ENCODE peak calls at places on chromosomes 16 and 17, in ten cellular contexts. D is CD8-positive, alpha-beta T cell; M is HCT116; I is lung; W is pancreas; A is psoas muscle; Z is heart right ventricle; J is astrocyte; G is adrenal gland; E is fibroblast of lung. S is an unnamed sample. For H3K4me1, the result is how much of the 10 kb centered on the place peaks cover.

GRCh38 chr17:50128441-50129302 is 1.3 kb downstream of the SAMD14 start:
- DNase-seq in D (no peak), M (no peak), I (no peak), W (no peak), A (peak), Z (no peak), J (no peak), G (no peak), E (no peak), S (no peak)

GRCh38 chr17:81471804-81472456 is 40.7 kb downstream of the ACTG1 start:
- DNase-seq in D (no peak), M (peak), I (peak), W (no peak), A (peak), Z (no peak), J (no peak), G (no peak), E (peak), S (peak)

GRCh38 chr16:87569601-87570559 is 32.4 kb upstream of the JPH3 start:
- DNase-seq in D (no peak), M (no peak), I (no peak), W (no peak), A (no peak), Z (no peak), J (no peak), G (no peak), E (no peak), S (no peak)

GRCh38 chr17:30208214-30208613 is 27.3 kb downstream of the SLC6A4 start:
- DNase-seq in D (no peak), M (no peak), I (no peak), W (no peak), A (no peak), Z (no peak), J (no peak), G (no peak), E (no peak), S (no peak)

GRCh38 chr17:44220211-44221071 is 966 bp upstream of the UBTF start:
- DNase-seq in D (peak), M (no peak), I (no peak), W (peak), A (peak), Z (peak), J (no peak), G (peak), E (peak), S (peak)

GRCh38 chr17:47324224-47325020 is 667 bp downstream of the EFCAB13 start:
- DNase-seq in D (peak), M (no peak), I (no peak), W (peak), A (peak), Z (peak), J (peak), G (peak), E (peak), S (peak)

GRCh38 chr16:397736-398332 is 835 bp downstream of the NME4 start:
- DNase-seq in D (no peak), M (peak), I (no peak), W (peak), A (peak), Z (peak), J (peak), G (peak), E (peak), S (peak)

GRCh38 chr17:77825621-77826020 is 132.9 kb upstream of the TNRC6C start:
- DNase-seq in D (no peak), M (no peak), I (no peak), W (peak), A (no peak), Z (no peak), J (no peak), G (no peak), E (no peak), S (no peak)

GRCh38 chr16:83403751-83404150 is 404.0 kb upstream of the HSBP1 start:
- DNase-seq in D (no peak), M (no peak), I (no peak), W (no peak), A (no peak), Z (no peak), J (peak), G (no peak), E (peak), S (no peak)

GRCh38 chr16:85954927-85955539 is 56.1 kb downstream of the IRF8 start:
- DNase-seq in D (no peak), M (no peak), I (no peak), W (no peak), A (no peak), Z (no peak), J (no peak), G (no peak), E (no peak), S (no peak)

GRCh38 chr17:48294193-48294909 is 135.7 kb downstream of the SKAP1 start:
- DNase-seq in D (no peak), M (no peak), I (no peak), W (no peak), A (no peak), Z (no peak), J (no peak), G (no peak), E (no peak), S (no peak)

GRCh38 chr17:8472663-8473062 is 37.0 kb downstream of the NDEL1 start:
- DNase-seq in D (no peak), M (no peak), I (no peak), W (no peak), A (no peak), Z (no peak), J (no peak), G (no peak), E (no peak), S (no peak)

GRCh38 chr17:36932383-36933173 is 4.7 kb upstream of the LHX1 start:
- DNase-seq in D (no peak), M (no peak), I (no peak), W (no peak), A (peak), Z (no peak), J (no peak), G (no peak), E (no peak), S (no peak)

GRCh38 chr16:59368586-59368985 is 634.5 kb upstream of the GOT2 start:
- DNase-seq in D (no peak), M (no peak), I (no peak), W (no peak), A (no peak), Z (no peak), J (no peak), G (no peak), E (no peak), S (no peak)

GRCh38 chr16:65071371-65072311 is 50.2 kb downstream of the CDH11 start:
- DNase-seq in D (no peak), M (no peak), I (no peak), W (no peak), A (peak), Z (peak), J (peak), G (no peak), E (peak), S (peak)

GRCh38 chr16:66834746-66835145 is 4.0 kb upstream of the NAE1 start:
- DNase-seq in D (no peak), M (no peak), I (no peak), W (no peak), A (no peak), Z (no peak), J (no peak), G (no peak), E (no peak), S (no peak)

GRCh38 chr16:16797239-16797638 is 418.3 kb downstream of the NPIPA7 start:
- DNase-seq in D (no peak), M (no peak), I (no peak), W (no peak), A (no peak), Z (no peak), J (no peak), G (no peak), E (no peak), S (no peak)

GRCh38 chr17:27523712-27524111 is 67.5 kb downstream of the KSR1 start:
- DNase-seq in D (no peak), M (peak), I (no peak), W (no peak), A (no peak), Z (no peak), J (no peak), G (no peak), E (no peak), S (no peak)

GRCh38 chr17:27525316-27525715 is 69.1 kb downstream of the KSR1 start:
- DNase-seq in D (no peak), M (no peak), I (no peak), W (no peak), A (no peak), Z (no peak), J (no peak), G (no peak), E (no peak), S (no peak)

GRCh38 chr17:27525836-27526235 is 69.6 kb downstream of the KSR1 start:
- DNase-seq in D (no peak), M (no peak), I (no peak), W (no peak), A (no peak), Z (no peak), J (no peak), G (no peak), E (no peak), S (no peak)

GRCh38 chr17:27526603-27527002 is 70.4 kb downstream of the KSR1 start:
- DNase-seq in D (no peak), M (no peak), I (peak), W (no peak), A (no peak), Z (peak), J (peak), G (no peak), E (peak), S (peak)

GRCh38 chr17:27524594-27524993 is 68.3 kb downstream of the KSR1 start:
- DNase-seq in D (no peak), M (no peak), I (no peak), W (no peak), A (no peak), Z (no peak), J (no peak), G (no peak), E (no peak), S (no peak)
- TF ChIP-seq CTCF in D (no peak), M (no peak), I (no peak), W (no peak), A (no peak), Z (no peak), J (no peak), G (no peak), E (no peak), S (no peak)

GRCh38 chr17:64625541-64625940 is 36.6 kb downstream of the SMURF2 start:
- DNase-seq in D (no peak), M (no peak), I (no peak), W (no peak), A (no peak), Z (no peak), J (no peak), G (no peak), E (no peak), S (no peak)

GRCh38 chr17:64622931-64623654 is 39.0 kb downstream of the SMURF2 start:
- DNase-seq in D (no peak), M (peak), I (no peak), W (no peak), A (no peak), Z (no peak), J (peak), G (no peak), E (peak), S (no peak)

GRCh38 chr17:64627797-64628196 is 34.3 kb downstream of the SMURF2 start:
- DNase-seq in D (no peak), M (no peak), I (no peak), W (no peak), A (no peak), Z (no peak), J (no peak), G (no peak), E (no peak), S (no peak)

GRCh38 chr17:64628641-64629040 is 33.5 kb downstream of the SMURF2 start:
- DNase-seq in D (no peak), M (no peak), I (no peak), W (no peak), A (no peak), Z (no peak), J (no peak), G (no peak), E (no peak), S (no peak)

DNA sequence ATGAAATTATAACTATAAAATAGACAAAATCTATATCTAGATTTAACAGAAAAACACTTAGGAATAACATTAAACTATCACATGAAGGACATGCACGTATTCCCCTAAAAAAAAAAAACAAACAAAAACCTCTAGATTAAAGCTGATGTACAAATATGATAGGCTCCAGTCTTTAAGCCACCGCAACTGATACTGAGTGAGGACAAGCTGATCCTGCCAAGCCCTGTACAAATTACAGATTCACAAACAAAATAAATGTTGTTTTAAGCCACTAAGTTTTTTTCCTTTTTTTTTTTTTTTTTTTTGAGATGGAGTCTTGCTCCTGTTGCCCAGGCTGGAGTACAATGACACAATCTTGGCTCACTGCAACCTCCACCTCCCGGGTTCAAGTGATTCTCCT is 35.3 kb downstream of the SMURF2 start:
- DNase-seq in D (no peak), M (no peak), I (no peak), W (no peak), A (no peak), Z (no peak), J (no peak), G (no peak), E (no peak), S (no peak)
- H3K4me1 ChIP-seq in D (under half), M (under half), I (under half), W (under half), A (under half), Z (under half), J (under half), G (under half), E (under half), S (under half)

DNA sequence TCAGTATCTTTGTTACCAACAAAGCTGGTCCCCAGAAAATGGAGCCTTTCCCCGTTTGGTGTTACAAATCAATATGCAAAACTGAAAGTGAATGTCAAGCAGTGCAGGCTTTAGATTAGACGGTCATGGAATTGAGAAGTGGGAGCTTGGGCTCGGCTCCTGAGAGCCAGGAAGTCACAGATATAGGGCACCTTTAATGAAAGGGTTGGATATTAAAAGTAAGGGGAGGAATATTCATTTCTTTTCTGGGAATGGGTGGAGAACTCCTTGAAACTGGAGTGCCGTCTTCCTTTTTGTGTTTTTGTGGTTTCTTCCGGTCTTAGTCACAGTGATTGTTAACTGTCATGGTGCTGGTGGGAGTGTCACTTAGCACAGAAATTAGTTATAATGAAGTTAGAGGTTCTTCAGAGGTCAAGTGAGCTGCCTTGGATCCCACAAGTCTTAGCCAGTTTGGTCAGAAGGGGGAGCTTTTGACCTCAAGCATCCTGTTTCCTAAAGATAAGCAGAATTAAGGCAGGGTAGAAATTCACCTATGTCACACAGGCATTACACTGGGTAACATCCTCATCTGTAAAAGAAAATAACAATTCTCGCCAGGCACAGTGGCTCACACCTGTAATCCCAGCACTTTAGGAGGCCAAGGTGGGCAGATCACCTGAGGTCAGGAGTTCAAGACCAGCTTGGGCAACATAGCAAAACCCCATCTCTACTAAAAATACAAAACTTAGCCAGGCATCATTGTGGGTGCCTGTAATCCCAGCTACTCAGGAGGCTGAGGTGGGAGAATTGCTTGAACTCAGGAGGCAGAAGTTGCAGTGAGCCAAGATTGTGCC is 9.6 kb upstream of the EIF1 start:
- DNase-seq in D (peak), M (no peak), I (peak), W (no peak), A (peak), Z (peak), J (peak), G (no peak), E (peak), S (no peak)
- TF ChIP-seq CTCF in D (no peak), M (no peak), I (peak), W (no peak), A (no peak), Z (peak), J (no peak), G (no peak), E (no peak), S (no peak)

GRCh38 chr17:31573047-31573446 is 181.6 kb downstream of the RAB11FIP4 start:
- DNase-seq in D (no peak), M (no peak), I (no peak), W (no peak), A (no peak), Z (no peak), J (no peak), G (no peak), E (no peak), S (no peak)

GRCh38 chr17:31571124-31571892 is 179.8 kb downstream of the RAB11FIP4 start:
- DNase-seq in D (no peak), M (no peak), I (peak), W (no peak), A (peak), Z (peak), J (peak), G (no peak), E (peak), S (peak)

GRCh38 chr17:31568140-31568938 is 176.9 kb downstream of the RAB11FIP4 start:
- DNase-seq in D (no peak), M (no peak), I (peak), W (no peak), A (peak), Z (no peak), J (no peak), G (no peak), E (no peak), S (no peak)

GRCh38 chr17:31572341-31572740 is 180.9 kb downstream of the RAB11FIP4 start:
- DNase-seq in D (no peak), M (no peak), I (no peak), W (no peak), A (no peak), Z (no peak), J (no peak), G (no peak), E (no peak), S (no peak)

GRCh38 chr17:31570231-31570630 is 178.8 kb downstream of the RAB11FIP4 start:
- DNase-seq in D (no peak), M (no peak), I (no peak), W (no peak), A (no peak), Z (no peak), J (no peak), G (no peak), E (no peak), S (no peak)
- H3K4me1 ChIP-seq in D (under half), M (under half), I (under half), W (under half), A (under half), Z (half or more), J (half or more), G (under half), E (under half), S (under half)

GRCh38 chr17:73584049-73584448 is 60.2 kb downstream of the SDK2 start:
- DNase-seq in D (no peak), M (no peak), I (no peak), W (no peak), A (no peak), Z (no peak), J (no peak), G (no peak), E (no peak), S (no peak)

GRCh38 chr17:73582821-73583220 is 61.4 kb downstream of the SDK2 start:
- DNase-seq in D (no peak), M (no peak), I (no peak), W (no peak), A (no peak), Z (no peak), J (no peak), G (no peak), E (no peak), S (no peak)

GRCh38 chr17:73576556-73576955 is 67.7 kb downstream of the SDK2 start:
- DNase-seq in D (no peak), M (no peak), I (no peak), W (no peak), A (no peak), Z (no peak), J (no peak), G (no peak), E (no peak), S (no peak)

GRCh38 chr17:73581379-73581778 is 62.9 kb downstream of the SDK2 start:
- DNase-seq in D (no peak), M (no peak), I (no peak), W (no peak), A (no peak), Z (no peak), J (no peak), G (no peak), E (no peak), S (no peak)

DNA sequence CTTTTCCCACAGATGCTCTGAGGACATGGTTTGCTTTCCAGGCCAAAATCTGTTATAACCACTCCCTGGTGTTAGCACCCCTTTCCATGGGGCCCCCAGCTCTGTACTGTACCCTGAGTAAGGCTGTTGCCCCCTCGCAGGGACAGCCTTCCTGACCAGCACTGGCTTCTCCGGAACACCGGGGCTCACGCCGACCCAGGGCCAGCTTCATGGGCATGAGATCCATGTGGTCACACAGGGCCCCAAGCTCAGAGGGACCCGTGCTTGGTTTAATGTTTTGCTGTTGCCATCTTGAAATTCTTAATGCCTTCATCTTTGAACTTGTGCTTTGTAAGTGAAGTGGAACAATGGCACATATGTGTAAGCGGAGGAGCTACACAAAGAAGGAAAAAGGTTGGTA is 63.9 kb downstream of the SDK2 start:
- DNase-seq in D (no peak), M (no peak), I (no peak), W (no peak), A (no peak), Z (no peak), J (no peak), G (no peak), E (no peak), S (no peak)
- TF ChIP-seq CTCF in D (no peak), M (no peak), I (no peak), W (no peak), A (no peak), Z (no peak), J (no peak), G (no peak), E (no peak), S (no peak)

GRCh38 chr16:89481556-89481955 is 8.8 kb downstream of the ANKRD11 start:
- DNase-seq in D (no peak), M (no peak), I (no peak), W (no peak), A (no peak), Z (no peak), J (no peak), G (no peak), E (no peak), S (no peak)
- H3K4me1 ChIP-seq in D (half or more), M (under half), I (under half), W (half or more), A (half or more), Z (half or more), J (under half), G (under half), E (under half), S (half or more)

GRCh38 chr16:19223235-19223847 is 55.3 kb downstream of the SYT17 start:
- DNase-seq in D (no peak), M (peak), I (no peak), W (peak), A (no peak), Z (no peak), J (no peak), G (peak), E (no peak), S (peak)
- TF ChIP-seq CTCF in D (no peak), M (peak), I (no peak), W (peak), A (peak), Z (peak), J (peak), G (peak), E (peak), S (peak)

GRCh38 chr16:11734025-11734652 is 8.5 kb downstream of the TXNDC11 start:
- DNase-seq in D (no peak), M (no peak), I (no peak), W (no peak), A (no peak), Z (peak), J (no peak), G (no peak), E (no peak), S (peak)
- H3K4me1 ChIP-seq in D (under half), M (under half), I (under half), W (half or more), A (half or more), Z (half or more), J (under half), G (under half), E (under half), S (under half)